ENCODE peak calls at places on chromosomes 16 and 17, in nine cellular contexts. R is GM13977; S is fibroblast of lung; L is AG04449; T is HFFc6; Y is endodermal cell; F is lower lobe of right lung; W is coronary artery; H is activated CD8-positive, alpha-beta T cell treated with anti-CD3 and anti-CD28 coated beads for 36 hours. K is an unnamed sample.

GRCh38 chr17:46877466-46877865 is 26.1 kb downstream of the WNT9B start:
- DNase-seq in S (no peak), F (no peak), Y (peak), T (no peak), R (no peak), W (no peak), H (peak), L (no peak), K (no peak)

GRCh38 chr17:49106366-49107210 is 26.0 kb upstream of the B4GALNT2 start:
- DNase-seq in S (peak), T (peak), Y (peak), W (no peak), F (no peak), H (no peak), R (no peak), L (peak), K (no peak)

GRCh38 chr17:47810901-47811635 is 10.5 kb downstream of the OSBPL7 start:
- DNase-seq in Y (peak), L (no peak), W (peak), H (no peak), R (no peak), T (no peak), S (no peak), F (no peak), K (no peak)

GRCh38 chr17:48150602-48151001 is 43.0 kb downstream of the SNX11 start:
- DNase-seq in Y (no peak), R (no peak), S (no peak), L (no peak), H (no peak), W (no peak), T (no peak), F (no peak), K (no peak)

GRCh38 chr17:50059256-50059655 is 3.3 kb downstream of the ITGA3 start:
- DNase-seq in T (no peak), L (no peak), H (no peak), Y (peak), F (no peak), S (no peak), W (no peak), R (no peak), K (no peak)

GRCh38 chr17:55005520-55005919 is 37.0 kb downstream of the STXBP4 start:
- DNase-seq in W (no peak), Y (peak), F (no peak), H (peak), T (no peak), L (no peak), R (peak), S (peak), K (no peak)

GRCh38 chr17:56653877-56654276 is 60.4 kb downstream of the NOG start:
- DNase-seq in F (no peak), L (no peak), R (peak), T (peak), Y (peak), S (peak), W (no peak), H (peak), K (peak)

GRCh38 chr17:78794399-78794798 is 12.3 kb upstream of the CYTH1 start:
- DNase-seq in H (no peak), W (no peak), S (no peak), L (no peak), R (no peak), T (no peak), Y (no peak), F (peak), K (no peak)

GRCh38 chr16:72877374-72878028 is 170.4 kb downstream of the ZFHX3 start:
- DNase-seq in H (no peak), R (no peak), Y (peak), F (no peak), W (no peak), S (peak), T (peak), L (peak), K (no peak)

GRCh38 chr17:41937970-41938851 is 7.8 kb downstream of the ODAD4 start:
- DNase-seq in F (no peak), T (no peak), L (no peak), Y (no peak), R (no peak), S (no peak), W (no peak), H (no peak), K (no peak)

DNA sequence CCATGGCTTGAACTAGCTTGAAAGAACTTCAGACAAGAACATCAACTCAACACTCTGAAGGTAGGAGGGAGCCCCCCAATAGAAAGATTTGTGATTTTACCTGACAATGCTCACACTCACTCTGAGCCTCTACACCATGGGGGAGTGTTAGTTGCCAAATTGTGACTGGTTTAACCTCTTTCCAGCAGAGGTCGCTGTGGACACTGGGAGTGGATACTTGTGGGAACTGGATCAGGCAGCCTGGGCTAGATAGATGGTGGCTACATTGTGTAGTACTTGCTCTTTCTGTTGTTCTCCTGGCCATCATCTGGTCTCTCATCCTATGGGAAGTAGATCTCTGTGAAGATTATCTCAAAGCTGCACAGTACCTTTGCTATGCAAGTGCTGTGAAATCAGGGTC is 2.9 kb downstream of the SMPD3 start:
- DNase-seq in Y (peak), T (peak), F (no peak), H (peak), R (peak), S (no peak), W (no peak), L (no peak), K (peak)
- TF ChIP-seq CTCF in Y (peak), T (peak), F (peak), H (peak), R (peak), S (peak), W (no peak), L (no peak), K (peak)

DNA sequence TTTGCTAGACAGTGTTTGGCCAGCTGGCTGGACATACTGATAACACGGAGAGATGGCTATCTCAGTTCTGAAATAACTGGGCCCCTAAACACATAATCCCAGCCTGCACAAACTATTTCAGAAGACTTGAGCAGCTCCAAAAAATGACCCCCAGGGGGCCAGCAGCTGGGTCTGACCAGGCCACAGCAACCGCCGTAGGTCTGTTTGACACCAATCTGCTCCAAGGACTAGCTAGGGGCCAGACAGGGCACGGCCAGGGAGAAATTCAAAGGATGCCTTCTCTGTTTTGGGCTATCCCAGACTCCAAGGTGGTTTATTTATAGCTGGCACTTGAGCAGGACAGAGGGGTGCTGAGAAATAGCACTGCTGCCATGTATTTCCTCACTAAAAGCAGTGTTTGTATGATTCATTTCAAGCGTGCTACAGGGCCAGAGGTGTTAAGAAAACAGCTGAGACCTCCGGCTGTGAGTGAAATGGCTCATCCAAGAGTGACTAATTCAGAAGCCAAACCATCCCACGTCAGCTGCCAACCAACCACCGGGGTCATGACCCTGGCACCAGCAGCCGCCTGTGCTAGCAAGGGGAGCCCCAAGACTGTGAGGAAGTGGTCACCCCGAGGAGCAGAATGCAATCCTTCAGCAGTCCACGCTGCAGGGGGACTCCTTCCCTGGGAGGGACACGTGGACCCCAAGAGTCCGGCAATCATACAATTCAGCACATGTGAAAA is 5.7 kb downstream of the GGA2 start:
- DNase-seq in L (peak), F (peak), H (peak), R (peak), W (peak), Y (peak), S (peak), T (peak), K (peak)
- TF ChIP-seq CTCF in L (no peak), F (no peak), H (no peak), R (no peak), W (no peak), Y (peak), S (peak), T (peak), K (no peak)

DNA sequence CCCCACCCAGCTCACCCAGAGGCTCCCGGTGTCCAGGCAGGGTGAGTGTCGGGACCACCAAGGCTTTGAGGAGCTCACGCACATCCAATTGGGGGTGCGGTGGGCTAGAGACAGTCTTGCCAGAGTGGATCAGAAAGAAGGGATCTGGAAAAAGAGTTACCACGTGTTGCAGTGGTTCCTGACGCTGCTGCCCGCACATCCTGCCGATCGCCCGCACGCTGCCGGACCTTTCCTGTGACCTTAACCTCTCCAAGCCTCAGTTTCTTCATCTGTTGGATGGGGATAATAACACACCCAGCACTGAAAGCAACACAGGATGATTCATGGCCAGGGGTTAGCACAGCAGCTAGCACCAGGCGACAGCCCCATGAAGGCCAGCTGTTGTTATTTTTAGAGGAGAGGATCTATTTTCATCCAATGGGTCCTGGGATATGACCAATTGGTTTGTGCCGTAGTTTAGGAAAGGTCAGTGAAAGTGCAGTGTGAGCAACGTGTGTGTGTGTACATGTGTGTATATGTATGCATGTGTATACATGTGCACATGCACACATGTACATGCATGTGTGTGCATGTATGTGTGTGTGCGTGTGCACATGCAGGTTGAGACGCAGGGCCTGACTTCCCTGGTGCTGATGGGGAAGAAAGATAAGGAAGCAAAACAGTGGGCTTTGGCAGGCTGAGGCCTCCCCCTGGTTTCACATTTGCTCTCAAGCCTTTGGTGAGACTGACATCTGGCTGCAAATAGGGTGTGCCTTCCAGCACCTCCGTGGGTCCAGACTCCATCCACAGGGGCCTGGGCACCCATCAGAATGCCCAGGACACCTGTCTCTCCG is 2.6 kb downstream of the ITGAX start:
- DNase-seq in W (no peak), T (no peak), Y (no peak), F (no peak), R (no peak), L (no peak), S (no peak), H (no peak), K (no peak)
- TF ChIP-seq CTCF in W (no peak), T (no peak), Y (no peak), F (no peak), R (peak), L (no peak), S (no peak), H (no peak), K (peak)

DNA sequence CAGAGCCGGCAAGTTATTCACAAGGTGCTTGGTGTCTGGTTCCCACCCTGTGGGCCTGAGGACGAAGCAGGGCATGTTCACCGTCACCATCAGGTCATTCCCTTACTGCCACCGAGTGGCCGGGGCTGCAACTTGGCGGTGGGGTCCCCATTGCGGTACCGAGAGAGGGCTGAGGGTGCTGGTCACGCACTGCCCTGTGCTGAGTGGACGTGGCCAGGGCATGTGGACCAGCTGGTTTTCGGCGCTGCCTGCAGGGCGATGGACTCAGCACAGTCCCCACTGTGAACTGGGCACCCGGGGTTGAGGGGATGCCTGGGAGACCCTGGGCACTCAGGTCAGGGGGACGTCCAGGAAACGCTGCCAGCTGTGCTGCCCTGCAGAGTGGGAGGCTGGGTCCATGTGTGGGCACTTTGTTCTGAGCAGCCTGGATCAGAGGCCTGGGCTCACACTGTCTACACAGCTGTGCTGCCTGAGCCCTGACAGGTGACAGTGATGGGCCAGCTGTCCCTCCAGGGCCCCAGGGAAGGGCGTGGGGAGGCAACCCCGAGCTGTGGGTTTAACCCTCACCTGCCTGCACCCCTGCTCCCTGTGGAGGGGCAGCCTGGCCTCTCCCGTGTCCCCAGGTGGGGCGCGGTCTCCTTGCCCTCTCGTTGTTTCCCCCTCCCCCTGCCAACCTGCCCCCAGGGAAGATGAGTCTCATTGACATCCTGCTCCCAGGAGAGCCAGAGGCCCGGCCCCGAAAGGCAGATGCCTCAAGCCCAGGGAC is 39.3 kb upstream of the GNG13 start:
- DNase-seq in S (no peak), L (no peak), T (no peak), F (no peak), R (no peak), Y (no peak), H (no peak), W (no peak), K (no peak)
- TF ChIP-seq CTCF in S (no peak), L (no peak), T (no peak), F (no peak), R (no peak), Y (no peak), H (no peak), W (no peak), K (no peak)

GRCh38 chr16:89596957-89597644 is 16.3 kb upstream of the DPEP1 start:
- DNase-seq in W (no peak), F (no peak), Y (no peak), T (no peak), L (no peak), H (no peak), R (no peak), S (no peak), K (no peak)
- TF ChIP-seq CTCF in W (no peak), F (no peak), Y (no peak), T (no peak), L (no peak), H (no peak), R (no peak), S (no peak), K (no peak)

DNA sequence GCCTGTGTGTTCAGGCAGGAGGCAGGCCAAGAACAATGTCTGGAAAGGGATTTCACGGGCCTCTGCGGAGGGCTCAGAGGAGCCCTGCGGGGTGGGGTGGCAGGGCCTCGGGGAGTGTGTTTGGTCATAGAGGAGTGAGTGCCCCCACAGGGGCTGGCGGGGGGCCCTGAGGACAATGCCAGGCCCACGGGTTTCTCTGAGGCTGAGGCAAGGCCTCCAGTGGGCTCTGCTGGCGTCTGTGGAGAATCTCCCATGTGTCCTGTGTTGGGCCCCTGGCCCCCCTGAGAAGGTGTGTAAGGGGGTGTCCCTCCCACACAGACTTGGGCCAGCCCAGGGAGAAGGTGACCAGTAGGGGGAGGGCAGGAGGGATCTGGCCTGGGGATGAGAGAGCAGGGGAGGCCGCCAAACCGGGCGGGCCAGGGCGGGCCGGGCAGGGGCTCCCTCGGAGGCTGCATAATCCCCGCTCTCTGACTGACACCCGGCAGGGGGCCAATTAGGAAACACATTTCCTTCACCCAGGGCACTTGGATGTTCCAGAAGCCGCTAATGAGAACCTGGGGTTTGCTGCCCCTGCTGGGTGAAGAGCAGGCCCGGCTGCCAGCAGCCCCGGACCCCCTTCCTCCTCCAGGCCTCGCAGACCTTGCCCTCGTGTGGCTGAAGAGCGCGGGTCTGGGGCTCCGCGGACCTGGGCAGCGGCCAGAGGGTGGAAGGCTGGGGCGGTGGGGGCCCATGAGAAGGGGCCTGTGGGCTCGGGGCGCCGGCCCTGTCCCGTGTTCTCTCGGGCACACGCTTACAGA is 204.2 kb downstream of the NTN1 start:
- DNase-seq in R (no peak), Y (peak), S (no peak), T (no peak), W (no peak), F (no peak), L (no peak), H (no peak), K (no peak)
- TF ChIP-seq CTCF in R (no peak), Y (peak), S (no peak), T (peak), W (no peak), F (no peak), L (no peak), H (no peak), K (no peak)

K was measured in GM13976.